ENCODE peak calls at places on chromosomes 16 and 17, in six cellular contexts. A is left ventricle myocardium inferior, S is mucosa of descending colon, P is WERI-Rb-1, Q is foreskin fibroblast, G is adrenal gland. U is an unnamed sample.

GRCh38 chr17:74515941-74516340 is 15.3 kb downstream of the CD300LB start:
- DNase-seq in A (no peak), S (no peak), P (no peak), Q (no peak), G (no peak), U (no peak)

GRCh38 chr16:31138621-31139578 is 3.4 kb upstream of the PRSS8 start:
- DNase-seq in A (peak; percentile 48), S (peak; percentile 93), P (no peak), Q (peak; percentile 44), G (peak; percentile 96), U (no peak)

GRCh38 chr16:69496376-69496775 is 69.4 kb upstream of the NFAT5 start:
- DNase-seq in A (no peak), S (no peak), P (no peak), Q (no peak), G (peak; percentile 44), U (no peak)

GRCh38 chr17:33973491-33973890 is 281.6 kb upstream of the CCL2 start:
- DNase-seq in A (no peak), S (no peak), P (peak; percentile 74), Q (no peak), G (no peak), U (no peak)

GRCh38 chr16:71476457-71476856 is 12.7 kb downstream of the ZNF19 start:
- DNase-seq in A (no peak), S (no peak), P (no peak), Q (no peak), G (no peak), U (no peak)

GRCh38 chr17:979539-980405 is at the start of gene NXN:
- DNase-seq in A (peak; percentile 89), S (peak; percentile 91), P (peak; percentile 85), Q (peak; percentile 56), G (peak; percentile 89), U (peak; percentile 84)

GRCh38 chr16:30335598-30336474 is 19.3 kb downstream of the CD2BP2 start:
- DNase-seq in A (no peak), S (peak; percentile 42), P (no peak), Q (no peak), G (peak; percentile 64), U (peak; percentile 45)

GRCh38 chr17:44672479-44673093 is 16.3 kb downstream of the MEIOC start:
- DNase-seq in A (no peak), S (no peak), P (no peak), Q (no peak), G (no peak), U (peak; percentile 20)

GRCh38 chr16:84555418-84556196 is 51.1 kb upstream of the MEAK7 start:
- DNase-seq in A (no peak), S (no peak), P (no peak), Q (no peak), G (no peak), U (no peak)

GRCh38 chr17:17647521-17648178 is 33.6 kb upstream of the RAI1 start:
- DNase-seq in A (no peak), S (no peak), P (no peak), Q (no peak), G (no peak), U (no peak)

GRCh38 chr17:78915872-78916632 is 9.1 kb downstream of the TIMP2 start:
- DNase-seq in A (peak; percentile 57), S (peak; percentile 45), P (no peak), Q (peak; percentile 59), G (peak; percentile 78), U (no peak)

GRCh38 chr16:18803569-18804462 is 2.5 kb upstream of the ARL6IP1 start:
- DNase-seq in A (no peak), S (no peak), P (no peak), Q (no peak), G (no peak), U (no peak)

GRCh38 chr17:16818821-16819683 is 129.0 kb downstream of the CCDC144A start:
- DNase-seq in A (no peak), S (peak; percentile 14), P (peak; percentile 5), Q (no peak), G (no peak), U (no peak)

GRCh38 chr17:45222994-45223540 is 1.4 kb downstream of the FMNL1 start:
- DNase-seq in A (no peak), S (no peak), P (peak; percentile 45), Q (no peak), G (no peak), U (no peak)

GRCh38 chr17:56142325-56142724 is 10.9 kb upstream of the ANKFN1 start:
- DNase-seq in A (no peak), S (no peak), P (no peak), Q (peak; percentile 83), G (no peak), U (no peak)

GRCh38 chr16:22189473-22190168 is 16.5 kb upstream of the EEF2K start:
- DNase-seq in A (peak; percentile 66), S (peak; percentile 89), P (peak; percentile 76), Q (peak; percentile 34), G (peak; percentile 73), U (peak; percentile 74)

GRCh38 chr17:4412933-4413831 is 20.6 kb upstream of the SPNS3 start:
- DNase-seq in A (peak; percentile 91), S (peak; percentile 95), P (peak; percentile 90), Q (peak; percentile 76), G (peak; percentile 94), U (peak; percentile 96)

GRCh38 chr17:12922120-12922519 is 95.7 kb downstream of the ELAC2 start:
- DNase-seq in A (no peak), S (no peak), P (no peak), Q (no peak), G (no peak), U (no peak)

GRCh38 chr16:78869492-78869891 is 731.0 kb downstream of the MAF start:
- DNase-seq in A (no peak), S (no peak), P (no peak), Q (no peak), G (no peak), U (no peak)

GRCh38 chr16:66848172-66848571 is 4.0 kb downstream of the CA7 start:
- DNase-seq in A (no peak), S (no peak), P (no peak), Q (no peak), G (no peak), U (no peak)

GRCh38 chr16:66851166-66851964 is 7.2 kb downstream of the CA7 start:
- DNase-seq in A (no peak), S (no peak), P (no peak), Q (no peak), G (no peak), U (no peak)

GRCh38 chr16:66850115-66850815 is 6.1 kb downstream of the CA7 start:
- DNase-seq in A (no peak), S (no peak), P (no peak), Q (no peak), G (no peak), U (no peak)

GRCh38 chr16:66849021-66849420 is 4.8 kb downstream of the CA7 start:
- DNase-seq in A (no peak), S (no peak), P (no peak), Q (no peak), G (no peak), U (no peak)

GRCh38 chr16:66849543-66849942 is 5.3 kb downstream of the CA7 start:
- DNase-seq in A (no peak), S (no peak), P (no peak), Q (no peak), G (no peak), U (no peak)
- TF ChIP-seq CTCF in A (no peak), S (no peak), P (no peak), Q (no peak), G (no peak), U (no peak)

GRCh38 chr17:47078801-47079200 is 99.7 kb upstream of the RPRML start:
- DNase-seq in A (no peak), S (no peak), P (no peak), Q (no peak), G (no peak), U (no peak)
- H3K4me3 ChIP-seq in A (no peak overlapping the region), S (no peak overlapping the region), P (no peak overlapping the region), Q (no peak overlapping the region), G (no peak overlapping the region), U (no peak overlapping the region)

GRCh38 chr17:35242158-35242804 is 591 bp upstream of the SLFN5 start:
- DNase-seq in A (peak; percentile 35), S (peak; percentile 83), P (peak; percentile 49), Q (peak; percentile 17), G (peak; percentile 75), U (peak; percentile 89)
- TF ChIP-seq CTCF in A (peak; percentile 54), S (peak; percentile 57), P (no peak), Q (peak; percentile 8), G (peak; percentile 44), U (peak; percentile 56)

DNA sequence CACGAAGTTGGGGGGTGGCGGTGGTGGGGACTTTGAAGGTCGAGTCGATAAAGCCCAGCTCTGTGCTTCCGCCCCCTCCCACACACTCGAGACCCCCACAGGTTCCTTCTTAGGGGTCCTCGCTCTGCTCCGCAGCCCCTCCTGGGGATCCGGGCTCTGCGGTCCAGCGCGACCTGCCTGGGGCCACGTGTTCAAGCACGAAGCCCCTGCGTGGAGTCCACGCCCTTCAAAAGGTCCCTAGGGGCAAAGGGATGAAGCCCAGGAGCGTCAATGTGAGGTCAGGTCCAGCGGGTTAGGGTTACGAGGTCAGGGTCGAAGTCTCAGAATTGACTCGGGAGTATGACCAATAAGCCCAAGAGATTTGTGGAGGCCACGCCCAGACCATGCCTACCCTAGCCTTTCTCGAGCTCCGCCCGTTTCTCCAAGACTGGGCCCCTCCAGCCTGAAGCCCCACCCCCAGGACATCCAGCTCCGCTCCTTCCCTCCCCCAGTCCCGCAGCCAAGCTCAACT is 786 bp upstream of the CACNA1G start:
- DNase-seq in A (peak; percentile 42), S (peak; percentile 63), P (peak; percentile 99), Q (peak; percentile 70), G (peak; percentile 56), U (peak; percentile 44)
- H3K4me3 ChIP-seq in A (peak overlapping the region; percentile 70), S (no peak overlapping the region), P (peak overlapping the region; percentile 78), Q (peak overlapping the region; percentile 58), G (peak overlapping the region; percentile 15), U (peak overlapping the region; percentile 48)

GRCh38 chr17:82237746-82238561 is 9.1 kb downstream of the SLC16A3 start:
- DNase-seq in A (peak; percentile 14), S (no peak), P (no peak), Q (no peak), G (no peak), U (no peak)
- TF ChIP-seq CTCF in A (no peak), S (no peak), P (no peak), Q (no peak), G (no peak), U (no peak)

GRCh38 chr17:49634487-49634865 is 43.4 kb downstream of the SPOP start:
- DNase-seq in A (no peak), S (no peak), P (no peak), Q (no peak), G (no peak), U (no peak)
- H3K4me3 ChIP-seq in A (peak overlapping the region; percentile 24), S (no peak overlapping the region), P (no peak overlapping the region), Q (no peak overlapping the region), G (no peak overlapping the region), U (no peak overlapping the region)

DNA sequence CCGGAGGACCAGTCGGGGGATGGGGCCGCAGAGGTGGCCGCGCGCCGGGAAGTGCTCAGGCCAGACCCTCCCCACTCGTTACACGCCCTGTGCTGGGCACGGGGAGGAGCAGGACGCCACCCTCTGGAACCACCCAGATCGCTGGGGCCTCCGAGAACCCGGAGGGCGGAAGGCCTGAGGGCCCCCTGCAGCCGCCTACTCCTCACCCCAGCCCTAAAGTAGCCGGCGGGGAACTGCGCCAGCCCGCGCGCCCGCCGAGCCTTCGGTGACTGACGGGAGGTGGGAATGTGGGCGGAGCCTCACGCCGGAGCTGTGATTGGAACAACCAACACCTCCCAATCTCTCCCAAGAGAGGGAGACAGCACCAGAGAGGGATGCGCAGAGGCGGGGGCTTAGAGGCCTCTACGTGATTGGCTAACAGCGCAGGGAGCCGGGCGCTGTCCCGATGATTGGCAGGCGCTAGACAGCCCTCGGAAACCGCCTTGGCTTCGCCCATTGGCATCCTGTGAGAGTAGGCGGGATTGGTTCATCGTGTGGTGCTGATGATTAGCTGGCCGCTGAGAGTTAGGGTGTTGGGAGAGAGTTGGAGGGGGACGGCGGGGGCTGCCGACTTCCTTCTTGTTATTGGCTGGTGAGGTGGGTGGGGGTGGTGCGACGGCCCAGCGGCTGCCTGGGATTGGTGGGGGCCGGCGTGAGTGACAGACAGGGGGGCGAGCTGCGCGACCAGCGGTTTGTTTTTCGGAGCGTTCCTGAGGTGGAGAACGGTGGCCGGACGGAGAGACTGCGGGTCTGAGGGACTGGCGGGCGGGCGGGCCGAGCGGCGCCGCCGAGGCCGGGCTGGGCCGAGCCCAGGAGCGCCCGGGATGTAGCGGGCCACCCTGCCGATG is at the start of gene MAP3K3:
- DNase-seq in A (peak; percentile 99), S (peak; percentile 97), P (peak; percentile 100), Q (peak; percentile 100), G (peak; percentile 100), U (peak; percentile 100)
- TF ChIP-seq CTCF in A (peak; percentile 31), S (peak; percentile 27), P (peak; percentile 41), Q (peak; percentile 11), G (no peak), U (no peak)

U was measured in GM12865.